ENCODE peak calls at places on chromosomes 6 and 20, in four cellular contexts. D is stimulated activated CD4-positive, alpha-beta T cell treated with anti-CD3 and anti-CD28 coated beads, Interleukin-4, amount 100 ng/mL, for 48 hours; R is endothelial cell; Y is germinal center. B is an unnamed sample.

GRCh38 chr6:81451787-81452186 is 300.7 kb downstream of the TENT5A start:
- DNase-seq in D (no peak), Y (no peak), R (no peak), B (no peak)

GRCh38 chr20:1269850-1270249 is 3.8 kb downstream of the SNPH start:
- DNase-seq in Y (no peak), D (no peak), R (no peak), B (no peak)

GRCh38 chr6:157769776-157770430 is 53.1 kb upstream of the SNX9 start:
- DNase-seq in D (no peak), Y (no peak), R (no peak), B (no peak)

GRCh38 chr6:87858440-87858839 is 156.4 kb upstream of the AKIRIN2 start:
- DNase-seq in Y (no peak), R (no peak), D (no peak), B (no peak)

GRCh38 chr20:47362361-47363219 is 6.1 kb upstream of the ZMYND8 start:
- DNase-seq in R (no peak), Y (no peak), D (no peak), B (no peak)

GRCh38 chr6:39053854-39054576 is 5.4 kb downstream of the GLP1R start:
- DNase-seq in R (no peak), D (no peak), Y (no peak), B (no peak)

GRCh38 chr20:32574296-32575226 is 10.6 kb downstream of the NOL4L start:
- DNase-seq in Y (no peak), R (no peak), D (no peak), B (no peak)

GRCh38 chr6:84645563-84646266 is 118.7 kb downstream of the TBX18 start:
- DNase-seq in R (no peak), D (no peak), Y (no peak), B (no peak)

GRCh38 chr20:3783516-3784225 is 2.4 kb upstream of the SPEF1 start:
- DNase-seq in R (no peak), D (no peak), Y (no peak), B (no peak)

GRCh38 chr20:22908437-22908836 is 126.7 kb upstream of the SSTR4 start:
- DNase-seq in R (no peak), Y (no peak), D (no peak), B (no peak)

GRCh38 chr6:48280035-48280434 is 169.0 kb upstream of the PTCHD4 start:
- DNase-seq in D (no peak), R (no peak), Y (no peak), B (no peak)

GRCh38 chr20:50293244-50294139 is 102.9 kb downstream of the CEBPB start:
- DNase-seq in R (no peak), Y (no peak), D (no peak), B (no peak)

GRCh38 chr6:121344539-121344938 is 10.3 kb upstream of the TBC1D32 start:
- DNase-seq in R (no peak), Y (no peak), D (no peak), B (no peak)

GRCh38 chr20:1427457-1428054 is 34.7 kb upstream of the FKBP1A start:
- DNase-seq in R (no peak), D (no peak), Y (no peak), B (peak; percentile 47)

GRCh38 chr6:158086054-158086705 is 81.9 kb downstream of the SERAC1 start:
- DNase-seq in R (no peak), Y (no peak), D (no peak), B (no peak)

GRCh38 chr6:3195695-3196497 is 31.6 kb downstream of the TUBB2B start:
- DNase-seq in Y (no peak), D (no peak), R (no peak), B (peak; percentile 83)

GRCh38 chr6:166341915-166342292 is 441 bp downstream of the SFT2D1 start:
- DNase-seq in R (no peak), D (no peak), Y (no peak), B (no peak)

GRCh38 chr20:62575976-62576722 is 66.2 kb upstream of the SLCO4A1 start:
- DNase-seq in Y (no peak), D (no peak), R (no peak), B (no peak)

GRCh38 chr6:160162167-160162566 is 40.6 kb downstream of the SLC22A1 start:
- DNase-seq in D (no peak), R (no peak), Y (no peak), B (no peak)

GRCh38 chr20:37596890-37597539 is 69.3 kb upstream of the BLCAP start:
- DNase-seq in D (no peak), Y (no peak), R (no peak), B (no peak)

GRCh38 chr6:137365648-137366047 is 128.5 kb downstream of the OLIG3 start:
- DNase-seq in Y (no peak), D (no peak), R (no peak), B (no peak)

GRCh38 chr6:168838000-168838399 is 397.0 kb downstream of the SMOC2 start:
- DNase-seq in D (no peak), R (no peak), Y (no peak), B (no peak)

GRCh38 chr20:44137210-44137781 is 49.7 kb downstream of the JPH2 start:
- DNase-seq in D (no peak), Y (no peak), R (no peak), B (no peak)

GRCh38 chr20:24850206-24850605 is 98.9 kb upstream of the CST7 start:
- DNase-seq in D (no peak), Y (no peak), R (no peak), B (no peak)

GRCh38 chr20:50381771-50382593 is 128.2 kb upstream of the PTPN1 start:
- DNase-seq in D (no peak), Y (peak; percentile 16), R (no peak), B (no peak)

GRCh38 chr20:13430346-13431002 is 208.3 kb downstream of the TASP1 start:
- DNase-seq in Y (no peak), D (peak; percentile 7), R (no peak), B (no peak)

GRCh38 chr6:3664641-3665041 is 86.9 kb downstream of the PXDC1 start:
- DNase-seq in Y (no peak), D (no peak), R (no peak), B (no peak)

GRCh38 chr20:53408728-53409157 is 184.9 kb downstream of the ZNF217 start:
- DNase-seq in Y (no peak), D (no peak), R (no peak), B (peak; percentile 25)

GRCh38 chr20:40016359-40016758 is 672.7 kb downstream of the MAFB start:
- DNase-seq in Y (no peak), D (no peak), R (no peak), B (no peak)

GRCh38 chr6:115271001-115271400 is 789.7 kb downstream of the FRK start:
- DNase-seq in Y (no peak), D (no peak), R (no peak), B (no peak)

GRCh38 chr6:170281331-170282292 is 9.3 kb downstream of the DLL1 start:
- DNase-seq in R (no peak), D (no peak), Y (no peak), B (no peak)

GRCh38 chr6:156589281-156589680 is 187.9 kb upstream of the ARID1B start:
- DNase-seq in D (no peak), Y (no peak), R (no peak), B (no peak)

GRCh38 chr6:141610741-141611140 is 522.0 kb upstream of the GJE1 start:
- DNase-seq in Y (no peak), D (no peak), R (no peak), B (no peak)

GRCh38 chr6:10205892-10206291 is 209.0 kb downstream of the TFAP2A start:
- DNase-seq in D (no peak), R (no peak), Y (no peak), B (no peak)